ENCODE peak calls at places on chromosomes 13 and 19, in five cellular contexts. M, Z, U, N and P are unnamed samples.

GRCh38 chr19:54281008-54281728 is at the start of gene LILRB2:
- DNase-seq in U (no peak), Z (no peak), M (no peak), N (no peak), P (no peak)

GRCh38 chr19:15199652-15200574 is 882 bp downstream of the NOTCH3 start:
- DNase-seq in M (no peak), U (peak; percentile 79), Z (peak; percentile 74), N (no peak), P (no peak)

GRCh38 chr13:39417131-39417530 is 185.9 kb downstream of the LHFPL6 start:
- DNase-seq in N (no peak), U (no peak), Z (no peak), M (no peak), P (no peak)

GRCh38 chr13:110965038-110965754 is 50.3 kb upstream of the ANKRD10 start:
- DNase-seq in U (no peak), Z (no peak), N (no peak), M (no peak), P (peak; percentile 2)

GRCh38 chr13:26523007-26523406 is 34.5 kb upstream of the WASF3 start:
- DNase-seq in Z (no peak), N (no peak), M (no peak), U (no peak), P (no peak)

GRCh38 chr19:873084-874019 is 13.9 kb downstream of the CFD start:
- DNase-seq in M (no peak), Z (no peak), U (peak; percentile 80), N (no peak), P (peak; percentile 94)

GRCh38 chr19:4178990-4179389 is 3.4 kb downstream of the SIRT6 start:
- DNase-seq in N (no peak), M (no peak), Z (no peak), U (no peak), P (no peak)

GRCh38 chr13:89375839-89376238 is 1704.7 kb downstream of the SLITRK5 start:
- DNase-seq in M (no peak), U (no peak), Z (no peak), N (no peak), P (no peak)

GRCh38 chr19:7145494-7145893 is 76.0 kb downstream of the ZNF557 start:
- DNase-seq in U (no peak), Z (no peak), M (no peak), N (no peak), P (no peak)

GRCh38 chr19:14019100-14019499 is 8.8 kb upstream of the RLN3 start:
- DNase-seq in U (no peak), Z (no peak), M (no peak), N (no peak), P (no peak)
- H3K4me1 ChIP-seq in U (no peaks in the 10 kb centered on the region), Z (no peaks in the 10 kb centered on the region), M (peaks cover 7% of the 10 kb centered on the region), N (no peaks in the 10 kb centered on the region), P (peaks cover 4% of the 10 kb centered on the region)

GRCh38 chr19:2618611-2619010 is 83.9 kb downstream of the GNG7 start:
- DNase-seq in Z (peak; percentile 95), N (no peak), M (no peak), U (peak; percentile 86), P (no peak)
- H3K4me1 ChIP-seq in Z (no peaks in the 10 kb centered on the region), N (no peaks in the 10 kb centered on the region), M (peaks cover 28% of the 10 kb centered on the region), U (peaks cover 93% of the 10 kb centered on the region), P (peaks cover 60% of the 10 kb centered on the region)

DNA sequence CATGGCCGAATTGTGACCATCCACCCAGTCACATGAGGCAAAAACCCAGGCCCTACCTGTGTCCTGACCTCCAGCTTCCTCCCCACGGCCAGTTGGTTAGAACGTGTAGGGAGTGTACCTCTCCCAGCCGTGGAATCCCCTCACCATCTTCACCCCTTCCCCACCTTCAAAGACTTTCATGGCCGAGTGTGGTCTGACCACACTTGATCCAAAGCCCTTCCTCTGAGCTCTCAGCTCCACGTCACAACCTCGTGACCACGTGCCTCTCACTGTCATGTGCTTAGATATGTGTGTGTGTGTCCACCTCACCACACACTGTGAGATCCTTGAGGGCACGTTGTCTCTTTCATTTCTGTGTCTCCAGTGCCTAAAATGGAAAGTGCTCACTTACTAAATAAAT is 48.6 kb upstream of the UBE2L5 start:
- DNase-seq in N (no peak), M (no peak), U (peak; percentile 61), Z (peak; percentile 60), P (no peak)
- H3K4me1 ChIP-seq in N (no peaks in the 10 kb centered on the region), M (no peaks in the 10 kb centered on the region), U (peaks cover 98% of the 10 kb centered on the region), Z (no peaks in the 10 kb centered on the region), P (peaks cover 98% of the 10 kb centered on the region)

GRCh38 chr13:33265607-33266006 is 19.9 kb downstream of the STARD13 start:
- DNase-seq in M (no peak), Z (no peak), U (no peak), N (no peak), P (no peak)
- H3K4me1 ChIP-seq in M (peaks cover 100% of the 10 kb centered on the region), Z (peaks cover 6% of the 10 kb centered on the region), U (no peaks in the 10 kb centered on the region), N (peaks cover under 1% of the 10 kb centered on the region), P (no peaks in the 10 kb centered on the region)

GRCh38 chr19:23539499-23539898 is 144.2 kb upstream of the ZNF91 start:
- DNase-seq in U (no peak), N (no peak), M (no peak), Z (no peak), P (no peak)
- H3K4me1 ChIP-seq in U (peaks cover 11% of the 10 kb centered on the region), N (no peaks in the 10 kb centered on the region), M (no peaks in the 10 kb centered on the region), Z (no peaks in the 10 kb centered on the region), P (no peaks in the 10 kb centered on the region)